ENCODE peak calls at places on chromosomes 7 and 10, in four cellular contexts. One of them, this sample, is unnamed.
A peak's percentile ranks its signal among the peaks of the same experiment; 100 is the strongest.

GRCh38 chr10:127649642-127650041 is 87.3 kb upstream of the FOXI2 start:
- DNase-seq in prostate gland: no peak
- DNase-seq in spleen: no peak
- DNase-seq in GM23338: peak; percentile 88
- DNase-seq in this sample: no peak

GRCh38 chr10:126227762-126228134 is 160.5 kb downstream of the ADAM12 start:
- DNase-seq in prostate gland: no peak
- DNase-seq in GM23338: no peak
- DNase-seq in spleen: no peak
- DNase-seq in this sample: no peak

GRCh38 chr7:121133444-121133843 is 144.9 kb downstream of the CPED1 start:
- DNase-seq in prostate gland: no peak
- DNase-seq in GM23338: no peak
- DNase-seq in spleen: no peak
- DNase-seq in this sample: no peak

GRCh38 chr10:80133221-80133620 is 691 bp downstream of the PLAC9 start:
- DNase-seq in prostate gland: no peak
- DNase-seq in GM23338: peak; percentile 24
- DNase-seq in spleen: no peak
- DNase-seq in this sample: no peak

GRCh38 chr10:70163448-70163847 is 6.9 kb downstream of the SAR1A start:
- DNase-seq in prostate gland: no peak
- DNase-seq in spleen: no peak
- DNase-seq in GM23338: no peak
- DNase-seq in this sample: no peak

GRCh38 chr10:10067644-10068043 is 950.0 kb upstream of the CELF2 start:
- DNase-seq in spleen: no peak
- DNase-seq in prostate gland: no peak
- DNase-seq in GM23338: no peak
- DNase-seq in this sample: no peak

GRCh38 chr10:117137031-117137910 is 799 bp downstream of the VAX1 start:
- DNase-seq in spleen: no peak
- DNase-seq in GM23338: peak; percentile 81
- DNase-seq in prostate gland: no peak
- DNase-seq in this sample: no peak

GRCh38 chr10:132845780-132846595 is 60.0 kb upstream of the NKX6-2 start:
- DNase-seq in spleen: peak; percentile 64
- DNase-seq in prostate gland: no peak
- DNase-seq in GM23338: no peak
- DNase-seq in this sample: no peak

GRCh38 chr10:61939575-61940301 is 38.2 kb downstream of the ARID5B start:
- DNase-seq in spleen: no peak
- DNase-seq in prostate gland: no peak
- DNase-seq in GM23338: no peak
- DNase-seq in this sample: no peak

GRCh38 chr10:22590115-22590514 is 124.3 kb downstream of the PIP4K2A start:
- DNase-seq in spleen: no peak
- DNase-seq in prostate gland: no peak
- DNase-seq in GM23338: no peak
- DNase-seq in this sample: no peak

GRCh38 chr10:132953428-132953827 is 11.1 kb upstream of the CFAP46 start:
- DNase-seq in prostate gland: no peak
- DNase-seq in GM23338: no peak
- DNase-seq in spleen: no peak
- DNase-seq in this sample: no peak

GRCh38 chr7:18703743-18704142 is 208.2 kb downstream of the HDAC9 start:
- DNase-seq in GM23338: no peak
- DNase-seq in prostate gland: no peak
- DNase-seq in spleen: no peak
- DNase-seq in this sample: no peak

GRCh38 chr7:77903597-77903996 is 105.0 kb downstream of the PHTF2 start:
- DNase-seq in prostate gland: no peak
- DNase-seq in GM23338: peak; percentile 50
- DNase-seq in spleen: no peak
- DNase-seq in this sample: no peak

GRCh38 chr10:71427246-71427645 is 30.5 kb downstream of the CDH23 start:
- DNase-seq in GM23338: no peak
- DNase-seq in prostate gland: no peak
- DNase-seq in spleen: no peak
- DNase-seq in this sample: no peak

GRCh38 chr10:22803201-22803895 is 89.0 kb upstream of the PIP4K2A start:
- DNase-seq in GM23338: no peak
- DNase-seq in spleen: no peak
- DNase-seq in prostate gland: no peak
- DNase-seq in this sample: no peak

GRCh38 chr10:10872035-10872673 is 145.5 kb upstream of the CELF2 start:
- DNase-seq in prostate gland: no peak
- DNase-seq in spleen: no peak
- DNase-seq in GM23338: peak; percentile 46
- DNase-seq in this sample: no peak

GRCh38 chr10:30098624-30099023 is 39.2 kb upstream of the JCAD start:
- DNase-seq in spleen: no peak
- DNase-seq in prostate gland: no peak
- DNase-seq in GM23338: no peak
- DNase-seq in this sample: no peak

GRCh38 chr7:116706668-116707126 is 34.7 kb downstream of the MET start:
- DNase-seq in spleen: no peak
- DNase-seq in prostate gland: no peak
- DNase-seq in GM23338: peak; percentile 44
- DNase-seq in this sample: no peak

GRCh38 chr10:55426138-55426537 is 625.1 kb upstream of the PCDH15 start:
- DNase-seq in GM23338: no peak
- DNase-seq in spleen: no peak
- DNase-seq in prostate gland: no peak
- DNase-seq in this sample: no peak

GRCh38 chr7:85222522-85222921 is 35.7 kb upstream of the SEMA3D start:
- DNase-seq in GM23338: no peak
- DNase-seq in spleen: no peak
- DNase-seq in prostate gland: no peak
- DNase-seq in this sample: no peak

GRCh38 chr7:117323585-117323876 is 673 bp upstream of the WNT2 start:
- DNase-seq in prostate gland: no peak
- DNase-seq in GM23338: peak; percentile 51
- DNase-seq in spleen: no peak
- DNase-seq in this sample: no peak

GRCh38 chr7:16989883-16990413 is 108.2 kb upstream of the AGR3 start:
- DNase-seq in prostate gland: peak; percentile 98
- DNase-seq in GM23338: no peak
- DNase-seq in spleen: no peak
- DNase-seq in this sample: no peak

DNA sequence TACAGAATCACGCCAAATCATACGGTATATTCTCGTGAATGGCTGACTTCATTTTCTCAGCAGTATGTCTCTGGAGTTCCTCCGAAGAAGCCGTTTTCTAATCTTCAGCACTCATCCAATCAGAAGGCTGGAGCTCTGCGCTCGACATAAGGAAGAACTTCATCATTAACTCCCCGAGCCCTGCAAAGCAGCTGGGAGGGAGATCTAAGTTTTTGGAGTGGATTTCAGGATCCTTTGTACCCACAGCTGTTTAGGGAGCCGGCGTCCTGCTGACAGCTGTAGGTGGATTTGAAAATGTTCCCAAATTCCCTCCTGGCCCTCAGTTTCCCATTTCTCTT is 40.7 kb upstream of the SDK1 start:
- DNase-seq in prostate gland: no peak
- DNase-seq in GM23338: no peak
- DNase-seq in spleen: no peak
- DNase-seq in this sample: no peak
- H3K4me3 ChIP-seq in prostate gland: peak overlapping the region; percentile 12
- H3K4me3 ChIP-seq in GM23338: no peak overlapping the region
- H3K4me3 ChIP-seq in spleen: peak overlapping the region; percentile 26
- H3K4me3 ChIP-seq in this sample: peak overlapping the region; percentile 57

GRCh38 chr10:21507066-21507669 is 18.3 kb downstream of the SKIDA1 start:
- DNase-seq in GM23338: no peak
- DNase-seq in prostate gland: no peak
- DNase-seq in spleen: peak; percentile 41
- DNase-seq in this sample: no peak

GRCh38 chr10:21506351-21506750 is 19.1 kb downstream of the SKIDA1 start:
- DNase-seq in GM23338: no peak
- DNase-seq in prostate gland: no peak
- DNase-seq in spleen: no peak
- DNase-seq in this sample: no peak

GRCh38 chr10:21508987-21509334 is 16.5 kb downstream of the SKIDA1 start:
- DNase-seq in GM23338: peak; percentile 62
- DNase-seq in spleen: no peak
- DNase-seq in prostate gland: no peak
- DNase-seq in this sample: no peak

GRCh38 chr10:21503580-21503979 is 21.9 kb downstream of the SKIDA1 start:
- DNase-seq in GM23338: no peak
- DNase-seq in spleen: no peak
- DNase-seq in prostate gland: no peak
- DNase-seq in this sample: no peak

DNA sequence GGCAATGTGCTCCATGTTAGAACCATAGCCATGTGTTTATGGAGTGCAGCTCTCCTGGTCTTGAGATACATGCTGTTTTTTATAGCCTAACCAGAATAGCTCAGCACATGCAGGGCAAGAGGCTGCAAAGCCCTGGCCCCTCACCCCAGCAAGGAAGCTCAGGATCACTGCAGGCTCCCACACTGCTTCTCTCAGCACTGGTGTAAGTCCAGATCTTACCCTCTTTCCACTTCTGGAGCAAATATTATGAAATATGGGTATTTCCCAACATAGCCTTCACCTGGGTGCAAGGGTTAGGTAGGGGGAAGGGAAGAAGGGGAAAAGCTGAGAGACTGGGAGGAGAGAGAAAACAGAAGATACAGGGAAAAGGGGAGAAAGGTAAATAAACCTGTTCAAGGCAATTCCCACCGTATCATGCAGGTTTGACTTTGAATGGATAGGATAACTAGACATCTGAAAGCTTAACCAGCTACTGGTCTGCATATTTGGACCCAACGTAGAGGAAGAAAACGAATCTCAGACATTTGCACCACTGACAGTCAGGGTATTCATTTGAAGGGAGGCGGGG is 19.7 kb downstream of the SKIDA1 start:
- DNase-seq in prostate gland: no peak
- DNase-seq in GM23338: no peak
- DNase-seq in spleen: no peak
- DNase-seq in this sample: no peak
- TF ChIP-seq POLR2AphosphoS5 in prostate gland: no peak
- TF ChIP-seq POLR2AphosphoS5 in GM23338: no peak
- TF ChIP-seq POLR2AphosphoS5 in spleen: no peak
- TF ChIP-seq POLR2AphosphoS5 in this sample: no peak

GRCh38 chr10:31832261-31832660 is 96.4 kb downstream of the ARHGAP12 start:
- DNase-seq in spleen: no peak
- DNase-seq in prostate gland: no peak
- DNase-seq in GM23338: no peak
- DNase-seq in this sample: no peak

GRCh38 chr10:31833753-31834152 is 94.9 kb downstream of the ARHGAP12 start:
- DNase-seq in spleen: no peak
- DNase-seq in prostate gland: no peak
- DNase-seq in GM23338: peak; percentile 30
- DNase-seq in this sample: no peak

GRCh38 chr10:31838709-31839108 is 89.9 kb downstream of the ARHGAP12 start:
- DNase-seq in GM23338: peak; percentile 34
- DNase-seq in prostate gland: no peak
- DNase-seq in spleen: no peak
- DNase-seq in this sample: no peak

GRCh38 chr10:31838065-31838464 is 90.6 kb downstream of the ARHGAP12 start:
- DNase-seq in spleen: no peak
- DNase-seq in prostate gland: no peak
- DNase-seq in GM23338: no peak
- DNase-seq in this sample: no peak

GRCh38 chr10:31836569-31837406 is 91.8 kb downstream of the ARHGAP12 start:
- DNase-seq in prostate gland: no peak
- DNase-seq in spleen: no peak
- DNase-seq in GM23338: peak; percentile 87
- DNase-seq in this sample: no peak
- TF ChIP-seq CTCF in prostate gland: peak; percentile 47
- TF ChIP-seq CTCF in spleen: no peak
- TF ChIP-seq CTCF in GM23338: peak; percentile 78
- TF ChIP-seq CTCF in this sample: peak; percentile 43

DNA sequence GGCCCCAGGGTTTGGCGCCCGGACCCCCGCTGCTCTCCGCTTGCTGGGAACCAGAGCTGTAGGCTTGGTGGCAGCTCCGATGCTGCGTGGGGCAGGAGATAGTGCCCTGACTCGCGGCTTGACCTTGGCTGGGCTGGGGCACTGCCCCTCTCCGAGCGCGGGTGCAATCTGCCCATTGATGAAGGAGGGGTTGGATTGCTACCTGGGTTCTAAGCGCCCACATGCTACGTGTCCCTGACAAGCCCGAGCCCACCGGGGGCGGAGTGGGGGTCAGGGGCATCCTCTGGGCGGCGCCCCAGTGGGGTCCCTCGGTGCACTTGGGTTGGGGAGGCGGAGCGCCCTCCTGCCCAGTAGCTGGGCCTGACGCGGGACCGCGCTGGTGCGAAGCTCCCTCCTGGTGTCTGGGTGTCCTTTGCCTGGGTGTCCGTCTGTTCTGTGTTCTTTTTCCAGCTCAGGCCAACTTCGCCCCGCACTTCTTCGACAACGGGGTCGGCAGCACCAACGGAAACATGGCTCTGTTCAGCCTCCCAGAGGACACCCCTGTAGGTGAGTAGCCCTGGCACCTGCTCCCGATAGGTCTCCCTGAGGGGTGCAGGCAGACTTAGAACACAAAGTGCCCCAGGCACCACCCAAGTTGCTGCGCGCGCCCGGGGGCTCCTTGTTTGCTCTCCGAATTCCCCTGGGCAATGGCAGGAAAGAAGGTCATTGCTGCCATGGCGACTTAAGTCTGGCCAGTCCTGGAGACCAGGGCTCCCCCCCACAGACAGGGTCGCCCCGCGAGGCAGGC is 900 bp downstream of the CDHR1 start:
- DNase-seq in spleen: peak; percentile 80
- DNase-seq in prostate gland: no peak
- DNase-seq in GM23338: no peak
- DNase-seq in this sample: no peak
- H3K4me3 ChIP-seq in spleen: peak overlapping the region; percentile 44
- H3K4me3 ChIP-seq in prostate gland: peak overlapping the region; percentile 33
- H3K4me3 ChIP-seq in GM23338: peak overlapping the region; percentile 78
- H3K4me3 ChIP-seq in this sample: peak overlapping the region; percentile 51

DNA sequence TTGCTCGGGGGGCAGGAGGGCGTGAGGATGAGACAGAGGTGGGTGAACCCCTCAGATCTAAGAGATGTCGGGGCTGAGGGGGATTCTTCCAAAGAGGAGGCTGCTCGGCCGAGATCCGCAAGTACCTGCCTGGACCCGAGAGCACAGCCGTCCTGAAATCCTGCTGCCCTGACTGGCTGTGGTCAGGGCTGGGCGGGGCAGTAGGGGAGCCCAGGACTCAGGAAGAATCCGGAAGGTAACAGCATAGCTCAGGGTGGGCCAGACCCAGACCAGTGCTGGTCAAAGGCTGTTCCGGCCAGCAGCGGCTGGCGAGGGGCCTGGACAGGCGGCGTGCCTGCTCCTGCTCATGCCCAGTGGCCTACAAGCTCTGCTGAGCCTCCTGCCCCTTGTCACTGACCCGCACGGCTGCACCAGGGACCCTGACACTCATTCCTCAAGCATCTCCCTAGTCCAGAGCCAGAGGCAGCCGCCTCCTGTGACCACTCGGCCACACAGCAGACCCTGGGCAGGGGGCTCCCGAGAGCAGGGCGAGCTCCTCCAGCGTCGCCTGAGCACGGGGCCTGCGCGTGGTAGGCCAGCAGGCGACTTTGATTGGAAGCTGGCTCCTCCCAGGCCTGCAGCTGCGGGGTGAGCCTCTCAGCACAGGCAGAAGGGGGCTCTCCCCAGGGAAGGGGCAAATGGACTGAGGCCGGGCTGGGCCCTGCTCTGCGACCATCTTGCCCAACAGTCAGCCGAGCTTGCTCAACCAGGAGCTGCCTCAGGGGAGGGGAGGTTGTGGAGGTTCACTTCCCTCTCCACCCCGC is 3.1 kb upstream of the ADAP1 start:
- DNase-seq in prostate gland: no peak
- DNase-seq in spleen: peak; percentile 91
- DNase-seq in GM23338: peak; percentile 53
- DNase-seq in this sample: no peak
- TF ChIP-seq POLR2AphosphoS5 in prostate gland: no peak
- TF ChIP-seq POLR2AphosphoS5 in spleen: peak; percentile 56
- TF ChIP-seq POLR2AphosphoS5 in GM23338: no peak
- TF ChIP-seq POLR2AphosphoS5 in this sample: no peak